ENCODE peak calls at places on chromosomes 2 and 18, in four cellular contexts. Z is bronchial epithelial cell, U is heart left ventricle, D is OCI-LY7. Q is an unnamed sample.
A peak's percentile ranks its signal among the peaks of the same experiment; 100 is the strongest.

GRCh38 chr2:128413718-128414341 is 95.2 kb upstream of the HS6ST1 start:
- DNase-seq in D (no peak), U (no peak), Z (no peak), Q (no peak)

GRCh38 chr2:120571015-120571728 is 164.5 kb upstream of the GLI2 start:
- DNase-seq in Z (no peak), U (no peak), D (no peak), Q (no peak)

GRCh38 chr18:67783215-67783946 is 266.9 kb upstream of the DSEL start:
- DNase-seq in D (no peak), U (no peak), Z (peak; percentile 95), Q (peak; percentile 87)

GRCh38 chr2:242085941-242086621 is 216.6 kb downstream of the RTP5 start:
- DNase-seq in D (peak; percentile 50), Z (no peak), U (peak; percentile 81), Q (peak; percentile 26)

GRCh38 chr2:172833898-172834297 is 98.3 kb downstream of the RAPGEF4 start:
- DNase-seq in Z (no peak), D (no peak), U (no peak), Q (peak; percentile 73)

GRCh38 chr2:178891265-178891958 is 84.2 kb upstream of the TTN start:
- DNase-seq in Z (peak; percentile 66), D (peak; percentile 68), U (peak; percentile 51), Q (peak; percentile 83)

GRCh38 chr2:114192362-114192761 is 250.1 kb upstream of the DPP10 start:
- DNase-seq in D (no peak), Z (peak; percentile 37), U (no peak), Q (no peak)

GRCh38 chr2:118852605-118853128 is 5.2 kb upstream of the EN1 start:
- DNase-seq in Z (no peak), D (no peak), U (no peak), Q (no peak)

GRCh38 chr2:9002637-9003365 is 683 bp downstream of the MBOAT2 start:
- DNase-seq in D (no peak), Z (no peak), U (peak; percentile 31), Q (peak; percentile 41)

GRCh38 chr2:112636605-112637288 is 9.0 kb upstream of the SLC20A1 start:
- DNase-seq in U (no peak), D (peak; percentile 22), Z (no peak), Q (no peak)

GRCh38 chr2:108905176-108905575 is 83.8 kb downstream of the EDAR start:
- DNase-seq in U (peak; percentile 60), D (no peak), Z (no peak), Q (no peak)

GRCh38 chr2:158556124-158556523 is 99.4 kb downstream of the PKP4 start:
- DNase-seq in Z (no peak), U (no peak), D (no peak), Q (no peak)

GRCh38 chr2:54750040-54750439 is 26.6 kb downstream of the EML6 start:
- DNase-seq in D (no peak), U (no peak), Z (no peak), Q (peak; percentile 45)

GRCh38 chr2:43731211-43731610 is 42.6 kb upstream of the DYNC2LI1 start:
- DNase-seq in U (no peak), D (no peak), Z (no peak), Q (no peak)

GRCh38 chr2:28355521-28356094 is 37.0 kb upstream of the FOSL2 start:
- DNase-seq in U (peak; percentile 87), D (no peak), Z (no peak), Q (peak; percentile 61)

GRCh38 chr2:3605013-3605961 is 10.4 kb downstream of the COLEC11 start:
- DNase-seq in D (peak; percentile 86), Z (no peak), U (peak; percentile 53), Q (peak; percentile 32)

GRCh38 chr2:226185613-226186211 is 613.9 kb downstream of the IRS1 start:
- DNase-seq in D (no peak), U (no peak), Z (peak; percentile 86), Q (peak; percentile 90)

GRCh38 chr2:68753318-68753717 is 18.7 kb downstream of the ARHGAP25 start:
- DNase-seq in U (no peak), D (no peak), Z (no peak), Q (no peak)

GRCh38 chr2:190980630-190981214 is 33.2 kb downstream of the STAT1 start:
- DNase-seq in D (no peak), Z (no peak), U (no peak), Q (no peak)

DNA sequence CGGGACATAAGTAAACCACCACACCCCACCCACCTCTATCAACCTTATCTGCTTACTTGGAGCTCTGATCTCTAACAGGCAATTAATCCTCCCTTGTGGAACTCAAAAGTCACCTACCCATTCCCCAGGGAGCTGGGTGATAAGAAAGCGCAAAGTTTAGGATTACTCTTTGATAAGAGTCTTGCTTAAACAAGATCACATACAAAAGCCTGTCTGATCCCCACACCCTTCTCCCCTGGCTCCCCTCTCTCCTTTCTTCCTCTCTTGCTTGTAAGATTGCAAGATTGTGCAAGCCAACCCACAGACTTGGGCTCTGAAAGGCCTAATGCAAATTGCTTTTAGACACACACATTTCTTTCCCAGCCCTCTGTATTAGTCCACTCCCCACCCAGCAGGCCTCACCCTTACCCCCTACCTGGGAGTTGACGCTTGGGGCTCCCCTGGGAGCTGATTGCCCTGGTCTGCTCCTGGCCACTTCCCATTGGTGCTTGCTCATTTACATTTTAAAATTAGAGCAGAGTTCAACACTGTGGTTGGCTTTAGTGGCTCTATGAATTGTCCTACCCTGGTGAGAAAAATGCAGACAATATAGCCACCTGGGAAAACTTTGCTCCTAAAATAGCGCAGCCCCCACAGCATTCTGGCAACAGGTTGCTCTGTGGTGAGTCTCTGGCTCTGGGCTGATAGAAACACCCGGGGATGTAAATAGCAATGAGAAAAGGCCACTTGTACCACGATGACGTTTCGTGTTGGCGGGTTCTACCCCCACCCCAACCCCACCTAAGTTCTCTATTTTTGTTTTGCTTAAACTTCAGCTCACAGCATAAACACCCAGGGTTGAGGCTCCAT is 92.8 kb upstream of the MSH2 start:
- DNase-seq in D (peak; percentile 18), Z (no peak), U (peak; percentile 40), Q (no peak)
- H3K4me3 ChIP-seq in D (no peak overlapping the region), Z (no peak overlapping the region), U (no peak overlapping the region), Q (no peak overlapping the region)

DNA sequence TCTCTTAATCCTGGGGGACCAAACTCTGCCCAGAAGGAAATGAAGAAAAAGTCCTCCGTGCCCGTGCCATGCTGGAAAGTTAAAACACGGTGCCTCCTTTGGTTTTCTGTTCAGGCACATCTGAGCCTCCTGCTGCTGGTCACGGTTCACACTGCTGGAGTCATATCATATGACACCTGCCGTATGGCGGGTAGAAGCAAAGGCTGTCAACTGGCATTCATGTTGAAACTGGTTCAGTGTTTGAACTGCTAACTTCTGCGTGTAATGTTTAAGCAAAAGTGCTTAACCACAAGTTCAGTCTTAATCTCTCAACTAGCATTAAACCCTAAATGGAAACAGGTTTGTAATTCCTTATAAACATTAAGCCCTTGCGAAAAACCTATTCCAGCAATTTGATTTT is 3.1 kb downstream of the STK39 start:
- DNase-seq in U (peak; percentile 35), Z (peak; percentile 95), D (peak; percentile 61), Q (no peak)
- TF ChIP-seq CTCF in U (no peak), Z (no peak), D (no peak), Q (no peak)

GRCh38 chr2:240997141-240997855 is 1.1 kb upstream of the SNED1 start:
- DNase-seq in U (peak; percentile 34), Z (no peak), D (no peak), Q (peak; percentile 50)
- H3K4me3 ChIP-seq in U (peak overlapping the region; percentile 65), Z (no peak overlapping the region), D (no peak overlapping the region), Q (no peak overlapping the region)

GRCh38 chr2:216064014-216064630 is 17.5 kb downstream of the PECR start:
- DNase-seq in U (no peak), D (no peak), Z (no peak), Q (peak; percentile 24)
- TF ChIP-seq CTCF in U (no peak), D (peak; percentile 47), Z (no peak), Q (no peak)

GRCh38 chr2:57881998-57882884 is 164.4 kb upstream of the VRK2 start:
- DNase-seq in Z (peak; percentile 15), D (no peak), U (no peak), Q (peak; percentile 88)
- H3K4me3 ChIP-seq in Z (no peak overlapping the region), D (no peak overlapping the region), U (peak overlapping the region; percentile 26), Q (no peak overlapping the region)

GRCh38 chr2:205563646-205564045 is 118.7 kb upstream of the NRP2 start:
- DNase-seq in Z (no peak), U (peak; percentile 40), D (peak; percentile 23), Q (no peak)
- TF ChIP-seq CTCF in Z (peak; percentile 31), U (peak; percentile 43), D (peak; percentile 72), Q (no peak)

DNA sequence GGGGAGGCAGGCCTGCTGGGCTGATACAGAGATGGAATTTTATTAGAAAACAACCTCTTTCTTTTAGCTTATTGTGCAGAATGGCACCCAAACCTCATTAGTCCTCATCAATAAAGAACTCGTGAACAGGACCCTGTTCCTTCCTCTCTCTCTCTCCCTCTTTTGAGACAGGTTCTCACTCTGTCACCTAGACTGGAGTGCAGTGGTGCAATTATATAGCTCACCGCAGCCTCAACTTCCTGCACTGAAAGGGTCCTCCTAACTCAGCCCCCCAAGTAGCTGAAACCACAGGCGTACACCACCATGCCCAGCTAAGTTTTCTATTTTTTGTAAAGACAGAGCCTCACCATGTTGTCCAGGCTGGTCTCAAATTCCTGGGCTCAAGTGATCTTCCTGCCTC is 21.7 kb upstream of the AP1S3 start:
- DNase-seq in Z (no peak), U (no peak), D (no peak), Q (no peak)
- H3K4me3 ChIP-seq in Z (no peak overlapping the region), U (no peak overlapping the region), D (no peak overlapping the region), Q (no peak overlapping the region)

DNA sequence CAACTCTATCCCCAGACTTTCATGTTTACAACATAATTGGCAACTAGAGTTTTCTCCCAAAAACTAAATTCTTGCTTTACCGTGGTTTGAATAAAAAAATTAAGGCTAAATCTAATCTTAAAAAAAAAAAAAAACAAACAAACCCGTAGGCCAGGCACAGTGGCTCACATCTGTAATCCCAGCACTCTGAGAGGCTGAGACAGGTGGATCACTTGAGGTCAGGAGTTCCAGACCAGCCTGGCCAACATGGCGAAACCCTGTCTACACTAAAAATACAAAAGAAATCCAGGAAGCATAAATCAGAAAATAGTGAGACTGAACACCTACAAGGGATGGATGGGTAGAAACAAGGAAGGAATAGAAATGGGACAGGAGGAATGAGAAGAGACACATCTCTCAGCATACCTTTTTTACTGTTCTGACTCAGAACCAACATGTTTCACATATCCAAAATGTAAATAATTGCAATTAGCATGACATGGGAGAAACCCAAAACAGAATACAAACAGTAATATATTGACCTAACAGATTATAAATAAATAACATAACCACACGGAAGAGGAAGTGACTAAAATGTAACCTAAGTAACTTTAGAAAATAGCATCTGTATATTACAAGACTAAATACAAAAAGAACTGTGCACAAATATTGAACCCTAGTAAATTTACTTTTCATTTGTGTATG is 17.5 kb downstream of the MGAT4A start:
- DNase-seq in U (no peak), Z (no peak), D (no peak), Q (no peak)
- TF ChIP-seq CTCF in U (no peak), Z (no peak), D (no peak), Q (no peak)

Q was measured in foreskin fibroblast.